ENCODE peak calls at places on chromosomes 6 and 20, in five cellular contexts. K is adrenal gland, Q is GM19239, R is GM03348, O is fibroblast of pulmonary artery. I is an unnamed sample.
A peak's percentile ranks its signal among the peaks of the same experiment; 100 is the strongest.

GRCh38 chr6:113476937-113477839 is 380.0 kb upstream of the MARCKS start:
- DNase-seq in K (no peak), O (no peak), Q (no peak), R (peak; percentile 31), I (peak; percentile 36)

GRCh38 chr6:151917531-151918329 is 110.2 kb downstream of the ESR1 start:
- DNase-seq in K (no peak), R (peak; percentile 14), Q (no peak), O (no peak), I (peak; percentile 7)

GRCh38 chr6:167093922-167094432 is 28.9 kb upstream of the CCR6 start:
- DNase-seq in Q (no peak), O (no peak), K (no peak), R (no peak), I (no peak)

GRCh38 chr6:38912378-38912777 is 136.2 kb upstream of the GLP1R start:
- DNase-seq in O (no peak), K (no peak), R (no peak), Q (no peak), I (no peak)

GRCh38 chr6:129980821-129981220 is 37.6 kb upstream of the L3MBTL3 start:
- DNase-seq in Q (no peak), R (no peak), K (no peak), O (no peak), I (no peak)

GRCh38 chr20:3712279-3712873 is at the start of gene SIGLEC1:
- DNase-seq in O (no peak), Q (no peak), R (no peak), K (peak; percentile 75), I (no peak)

GRCh38 chr20:57622579-57623381 is 2.6 kb upstream of the ZBP1 start:
- DNase-seq in R (peak; percentile 72), O (peak; percentile 56), K (peak; percentile 41), Q (no peak), I (peak; percentile 69)

GRCh38 chr6:98586163-98586562 is 248.2 kb upstream of the POU3F2 start:
- DNase-seq in K (no peak), R (no peak), Q (no peak), O (no peak), I (no peak)

GRCh38 chr6:159761135-159761872 is 541 bp upstream of the ACAT2 start:
- DNase-seq in R (peak; percentile 15), K (peak; percentile 39), Q (peak; percentile 10), O (peak; percentile 26), I (peak; percentile 15)

GRCh38 chr6:71468841-71469750 is 180.5 kb downstream of the OGFRL1 start:
- DNase-seq in Q (no peak), K (no peak), O (peak; percentile 89), R (peak; percentile 83), I (peak; percentile 94)

GRCh38 chr6:154370545-154370944 is 13.9 kb upstream of the IPCEF1 start:
- DNase-seq in Q (no peak), K (peak; percentile 50), O (peak; percentile 55), R (peak; percentile 33), I (peak; percentile 16)

GRCh38 chr20:25031241-25031640 is 26.7 kb downstream of the ACSS1 start:
- DNase-seq in O (no peak), Q (no peak), K (no peak), R (no peak), I (peak; percentile 73)

GRCh38 chr20:35947489-35947888 is 6.8 kb downstream of the SCAND1 start:
- DNase-seq in Q (no peak), R (peak; percentile 27), K (no peak), O (peak; percentile 28), I (peak; percentile 32)

GRCh38 chr6:169724554-169725269 is 412 bp upstream of the PHF10 start:
- DNase-seq in R (peak; percentile 59), Q (peak; percentile 52), K (peak; percentile 39), O (peak; percentile 27), I (no peak)

GRCh38 chr6:135703621-135704020 is 147.9 kb upstream of the PDE7B start:
- DNase-seq in O (no peak), Q (peak; percentile 8), R (no peak), K (no peak), I (peak; percentile 60)

GRCh38 chr6:38212579-38212978 is 393.1 kb downstream of the ZFAND3 start:
- DNase-seq in Q (no peak), O (no peak), K (no peak), R (no peak), I (no peak)

GRCh38 chr6:130865793-130866192 is 38.6 kb downstream of the SMLR1 start:
- DNase-seq in K (no peak), R (no peak), O (no peak), Q (no peak), I (no peak)

I was measured in amniotic epithelial cell.